ENCODE peak calls at places on chromosome 7, in ten cellular contexts. E is NCI-H146; T is dorsolateral prefrontal cortex; A is activated naive CD4-positive, alpha-beta T cell; G is iPS-NIHi11; P is AG09309; U is Daoy; X is NCI-H1694; W is heart left ventricle; V is stimulated activated CD4-positive, alpha-beta T cell treated with anti-CD3 and anti-CD28 coated beads, TNF-alpha, amount 100 ng/mL, for 4 hours. D is an unnamed sample.

GRCh38 chr7:134513169-134513752 is 14.1 kb upstream of the AKR1B10 start:
- DNase-seq in E (peak), W (peak), U (peak), G (peak), V (no peak), T (peak), X (peak), P (no peak), A (peak), D (peak)

GRCh38 chr7:20541615-20542349 is 73.7 kb upstream of the ABCB5 start:
- DNase-seq in U (no peak), E (peak), P (no peak), T (no peak), X (no peak), V (no peak), G (no peak), A (no peak), W (no peak), D (no peak)

GRCh38 chr7:22782616-22783232 is 39.9 kb downstream of the TOMM7 start:
- DNase-seq in P (no peak), E (peak), T (no peak), V (peak), A (peak), X (peak), G (peak), W (peak), U (peak), D (no peak)

GRCh38 chr7:50679218-50680007 is 103.3 kb downstream of the GRB10 start:
- DNase-seq in U (no peak), V (no peak), P (no peak), G (no peak), X (peak), W (no peak), A (no peak), E (peak), T (no peak), D (no peak)

GRCh38 chr7:64892116-64892515 is 11.0 kb upstream of the ZNF273 start:
- DNase-seq in V (no peak), W (no peak), A (no peak), G (no peak), E (no peak), U (no peak), T (no peak), P (no peak), X (no peak), D (no peak)

GRCh38 chr7:157668884-157669767 is 332.3 kb downstream of the DNAJB6 start:
- DNase-seq in E (no peak), T (no peak), A (no peak), U (no peak), G (no peak), V (no peak), X (no peak), P (no peak), W (no peak), D (no peak)

GRCh38 chr7:138338361-138338760 is 121.7 kb upstream of the TRIM24 start:
- DNase-seq in V (no peak), W (peak), P (no peak), X (peak), E (no peak), T (no peak), A (no peak), U (peak), G (no peak), D (no peak)

GRCh38 chr7:105403128-105403527 is 14.4 kb upstream of the SRPK2 start:
- DNase-seq in P (no peak), A (no peak), E (no peak), W (no peak), U (no peak), G (no peak), T (no peak), X (no peak), V (no peak), D (no peak)

GRCh38 chr7:46385662-46386309 is 464.7 kb upstream of the IGFBP3 start:
- DNase-seq in A (no peak), G (no peak), U (peak), P (peak), V (no peak), T (no peak), E (no peak), W (no peak), X (no peak), D (peak)

GRCh38 chr7:137449016-137449415 is 105.5 kb upstream of the PTN start:
- DNase-seq in P (no peak), A (no peak), U (no peak), X (no peak), W (no peak), T (no peak), G (no peak), V (no peak), E (no peak), D (no peak)

GRCh38 chr7:148772297-148773089 is 73.8 kb downstream of the CUL1 start:
- DNase-seq in E (peak), T (no peak), W (no peak), A (no peak), V (peak), X (no peak), P (peak), G (peak), U (peak), D (peak)

GRCh38 chr7:141992154-141992553 is 3.5 kb upstream of the MGAM start:
- DNase-seq in X (no peak), V (no peak), G (no peak), U (no peak), P (no peak), W (no peak), E (no peak), A (no peak), T (no peak), D (no peak)

GRCh38 chr7:47712416-47712815 is 130.5 kb upstream of the TNS3 start:
- DNase-seq in U (no peak), T (no peak), X (no peak), V (no peak), W (no peak), E (no peak), P (no peak), A (no peak), G (no peak), D (no peak)

GRCh38 chr7:158096582-158096981 is 491.0 kb downstream of the PTPRN2 start:
- DNase-seq in G (no peak), A (no peak), P (no peak), W (no peak), V (no peak), T (no peak), E (no peak), X (no peak), U (no peak), D (no peak)

GRCh38 chr7:18289801-18290200 is 205.7 kb upstream of the HDAC9 start:
- DNase-seq in G (no peak), W (no peak), V (no peak), T (no peak), X (no peak), P (no peak), E (no peak), A (no peak), U (no peak), D (no peak)

GRCh38 chr7:79090543-79090942 is 362.9 kb downstream of the MAGI2 start:
- DNase-seq in T (no peak), X (no peak), E (no peak), A (no peak), U (no peak), W (no peak), G (no peak), V (no peak), P (no peak), D (no peak)

GRCh38 chr7:94421711-94422110 is 27.0 kb downstream of the COL1A2 start:
- DNase-seq in E (no peak), U (no peak), A (no peak), W (no peak), X (no peak), T (no peak), G (no peak), P (no peak), V (no peak), D (no peak)